ENCODE peak calls at places on chromosome 19, in five cellular contexts. One of them, this sample, is unnamed.

GRCh38 chr19:31111741-31112140 is 237.5 kb downstream of the TSHZ3 start:
- DNase-seq in stomach: no peak
- DNase-seq in T-helper 2 cell: no peak
- DNase-seq in tibial artery: no peak
- DNase-seq in CD8-positive, alpha-beta T cell: no peak
- DNase-seq in this sample: no peak

GRCh38 chr19:12665646-12666304 is 767 bp downstream of the MAN2B1 start:
- DNase-seq in stomach: no peak
- DNase-seq in CD8-positive, alpha-beta T cell: no peak
- DNase-seq in T-helper 2 cell: no peak
- DNase-seq in tibial artery: no peak
- DNase-seq in this sample: no peak

GRCh38 chr19:3969435-3970312 is 1.2 kb downstream of the DAPK3 start:
- DNase-seq in T-helper 2 cell: no peak
- DNase-seq in tibial artery: peak
- DNase-seq in CD8-positive, alpha-beta T cell: no peak
- DNase-seq in stomach: peak
- DNase-seq in this sample: no peak

GRCh38 chr19:38409631-38410133 is 6.8 kb downstream of the FAM98C start:
- DNase-seq in T-helper 2 cell: no peak
- DNase-seq in CD8-positive, alpha-beta T cell: no peak
- DNase-seq in stomach: no peak
- DNase-seq in tibial artery: no peak
- DNase-seq in this sample: no peak

GRCh38 chr19:17861542-17862402 is 2.1 kb downstream of the RPL18A start:
- DNase-seq in stomach: no peak
- DNase-seq in T-helper 2 cell: no peak
- DNase-seq in CD8-positive, alpha-beta T cell: no peak
- DNase-seq in tibial artery: no peak
- DNase-seq in this sample: no peak

GRCh38 chr19:5526691-5527090 is 41.1 kb downstream of the TINCR start:
- DNase-seq in stomach: no peak
- DNase-seq in tibial artery: no peak
- DNase-seq in T-helper 2 cell: no peak
- DNase-seq in CD8-positive, alpha-beta T cell: no peak
- DNase-seq in this sample: no peak

GRCh38 chr19:51607920-51608562 is 22.2 kb downstream of the SIGLEC5 start:
- DNase-seq in T-helper 2 cell: no peak
- DNase-seq in CD8-positive, alpha-beta T cell: peak
- DNase-seq in tibial artery: peak
- DNase-seq in stomach: peak
- DNase-seq in this sample: peak

GRCh38 chr19:4811328-4812131 is 20.0 kb downstream of the TICAM1 start:
- DNase-seq in T-helper 2 cell: peak
- DNase-seq in tibial artery: peak
- DNase-seq in stomach: peak
- DNase-seq in CD8-positive, alpha-beta T cell: peak
- DNase-seq in this sample: peak

GRCh38 chr19:36773223-36773579 is 594 bp upstream of the ZNF850 start:
- DNase-seq in tibial artery: no peak
- DNase-seq in CD8-positive, alpha-beta T cell: no peak
- DNase-seq in stomach: no peak
- DNase-seq in T-helper 2 cell: no peak
- DNase-seq in this sample: no peak

GRCh38 chr19:33726756-33727155 is 69.9 kb upstream of the KCTD15 start:
- DNase-seq in CD8-positive, alpha-beta T cell: no peak
- DNase-seq in T-helper 2 cell: no peak
- DNase-seq in stomach: no peak
- DNase-seq in tibial artery: no peak
- DNase-seq in this sample: no peak

GRCh38 chr19:45823182-45823581 is 8.1 kb upstream of the RSPH6A start:
- DNase-seq in CD8-positive, alpha-beta T cell: no peak
- DNase-seq in T-helper 2 cell: no peak
- DNase-seq in stomach: no peak
- DNase-seq in tibial artery: no peak
- DNase-seq in this sample: no peak

GRCh38 chr19:7602240-7602934 is 6.7 kb downstream of the CAMSAP3 start:
- DNase-seq in stomach: peak
- DNase-seq in CD8-positive, alpha-beta T cell: no peak
- DNase-seq in T-helper 2 cell: no peak
- DNase-seq in tibial artery: no peak
- DNase-seq in this sample: peak

GRCh38 chr19:7386308-7386707 is 37.6 kb downstream of the ARHGEF18 start:
- DNase-seq in T-helper 2 cell: no peak
- DNase-seq in stomach: no peak
- DNase-seq in CD8-positive, alpha-beta T cell: no peak
- DNase-seq in tibial artery: no peak
- DNase-seq in this sample: no peak

GRCh38 chr19:6728346-6728745 is 7.9 kb upstream of the C3 start:
- DNase-seq in tibial artery: no peak
- DNase-seq in CD8-positive, alpha-beta T cell: no peak
- DNase-seq in T-helper 2 cell: no peak
- DNase-seq in stomach: no peak
- DNase-seq in this sample: no peak

GRCh38 chr19:318509-318774 is 26.2 kb downstream of the MIER2 start:
- DNase-seq in CD8-positive, alpha-beta T cell: no peak
- DNase-seq in T-helper 2 cell: no peak
- DNase-seq in tibial artery: no peak
- DNase-seq in stomach: no peak
- DNase-seq in this sample: no peak